ENCODE peak calls at places on chromosomes 4 and X, in seven cellular contexts. B, O, I, A, P, X and Z are unnamed samples.

GRCh38 chrX:49892552-49892951 is 13.3 kb downstream of the USP27X start:
- DNase-seq in I (no peak), A (no peak), X (no peak), P (no peak), O (no peak), B (peak), Z (no peak)

GRCh38 chr4:145843651-145844050 is 95.0 kb downstream of the ZNF827 start:
- DNase-seq in X (no peak), I (no peak), O (no peak), B (no peak), P (no peak), A (no peak), Z (no peak)

GRCh38 chr4:114867291-114867690 is 246.1 kb downstream of the NDST4 start:
- DNase-seq in I (no peak), P (no peak), O (no peak), X (no peak), A (no peak), B (no peak), Z (no peak)

GRCh38 chrX:131650637-131651410 is 107.0 kb downstream of the OR13H1 start:
- DNase-seq in B (no peak), I (no peak), X (no peak), O (no peak), A (no peak), P (no peak), Z (no peak)

GRCh38 chrX:55167124-55167523 is 53.0 kb upstream of the PAGE5 start:
- DNase-seq in P (no peak), O (no peak), X (peak), I (no peak), A (no peak), B (no peak), Z (peak)

GRCh38 chr4:153852501-153852900 is 63.6 kb upstream of the SFRP2 start:
- DNase-seq in A (no peak), O (no peak), I (no peak), B (no peak), X (no peak), P (no peak), Z (no peak)

GRCh38 chr4:137510866-137511265 is 21.4 kb downstream of the PCDH18 start:
- DNase-seq in P (no peak), B (peak), A (no peak), I (no peak), O (peak), X (peak), Z (peak)

GRCh38 chrX:72131317-72132294 is at the start of gene RTL5:
- DNase-seq in A (no peak), I (peak), O (peak), B (peak), P (peak), X (peak), Z (peak)

GRCh38 chrX:39752820-39753219 is 344.9 kb downstream of the BCOR start:
- DNase-seq in A (no peak), B (peak), I (no peak), O (peak), X (peak), P (no peak), Z (no peak)

GRCh38 chr4:76723373-76723772 is 174.6 kb downstream of the SOWAHB start:
- DNase-seq in X (peak), A (no peak), P (no peak), B (no peak), O (peak), I (no peak), Z (peak)

GRCh38 chr4:173252024-173252935 is 81.9 kb downstream of the HMGB2 start:
- DNase-seq in A (peak), P (no peak), I (no peak), X (peak), O (peak), B (peak), Z (peak)

GRCh38 chr4:120062663-120063195 is 3.9 kb downstream of the MAD2L1 start:
- DNase-seq in B (no peak), I (no peak), X (peak), P (no peak), O (peak), A (no peak), Z (no peak)

GRCh38 chr4:16056681-16057400 is 27.0 kb downstream of the PROM1 start:
- DNase-seq in I (no peak), A (no peak), B (peak), P (no peak), O (no peak), X (no peak), Z (no peak)

GRCh38 chr4:83282049-83282535 is 2.5 kb downstream of the COQ2 start:
- DNase-seq in P (no peak), B (peak), A (peak), X (peak), I (peak), O (peak), Z (peak)

GRCh38 chrX:17521871-17522693 is 147.1 kb downstream of the NHS start:
- DNase-seq in X (peak), A (no peak), P (no peak), B (no peak), O (peak), I (no peak), Z (no peak)

GRCh38 chr4:1208970-1209704 is 36.8 kb upstream of the SPON2 start:
- DNase-seq in O (peak), P (peak), I (no peak), A (no peak), B (no peak), X (peak), Z (no peak)

GRCh38 chr4:113869743-113870375 is 108.3 kb upstream of the CAMK2D start:
- DNase-seq in X (peak), A (peak), O (peak), B (no peak), I (no peak), P (no peak), Z (peak)

GRCh38 chr4:142550955-142551354 is 295.1 kb downstream of the INPP4B start:
- DNase-seq in I (no peak), A (no peak), P (no peak), X (peak), B (no peak), O (no peak), Z (no peak)

GRCh38 chrX:124462931-124463330 is 116.6 kb downstream of the SH2D1A start:
- DNase-seq in I (no peak), A (no peak), O (no peak), B (no peak), X (no peak), P (no peak), Z (no peak)

GRCh38 chr4:3176625-3177229 is 72.2 kb upstream of the MSANTD1 start:
- DNase-seq in I (no peak), B (no peak), O (no peak), X (no peak), P (no peak), A (no peak), Z (no peak)

GRCh38 chr4:157564771-157565170 is 344.2 kb downstream of the GRIA2 start:
- DNase-seq in I (no peak), B (no peak), O (no peak), A (no peak), P (no peak), X (no peak), Z (no peak)

GRCh38 chr4:35534946-35535345 is 709.4 kb downstream of the ARAP2 start:
- DNase-seq in O (no peak), I (no peak), X (no peak), B (no peak), P (no peak), A (no peak), Z (no peak)

GRCh38 chr4:56247646-56248045 is 139.6 kb downstream of the AASDH start:
- DNase-seq in B (no peak), X (no peak), I (no peak), A (no peak), O (no peak), P (no peak), Z (no peak)

GRCh38 chr4:162010362-162010761 is 153.4 kb downstream of the FSTL5 start:
- DNase-seq in O (no peak), A (no peak), B (no peak), X (no peak), I (no peak), P (no peak), Z (no peak)

GRCh38 chr4:87971866-87972265 is 3.6 kb upstream of the SPP1 start:
- DNase-seq in I (no peak), X (no peak), A (no peak), P (no peak), B (no peak), O (no peak), Z (no peak)

GRCh38 chr4:61520688-61521160 is 320.6 kb downstream of the ADGRL3 start:
- DNase-seq in O (peak), A (no peak), B (no peak), I (no peak), P (no peak), X (peak), Z (no peak)

GRCh38 chrX:104419211-104419610 is 146.8 kb upstream of the IL1RAPL2 start:
- DNase-seq in I (no peak), X (peak), P (no peak), B (no peak), O (no peak), A (no peak), Z (peak)

GRCh38 chr4:189445613-189446012 is 495.1 kb upstream of the FRG1 start:
- DNase-seq in X (no peak), A (no peak), B (no peak), I (no peak), P (no peak), O (no peak), Z (no peak)

GRCh38 chrX:19840899-19841648 is 46.3 kb downstream of the SH3KBP1 start:
- DNase-seq in O (no peak), X (no peak), A (peak), P (no peak), I (no peak), B (no peak), Z (no peak)

GRCh38 chrX:40012800-40013682 is 84.7 kb downstream of the BCOR start:
- DNase-seq in P (peak), B (peak), O (peak), I (no peak), A (peak), X (peak), Z (peak)

GRCh38 chrX:2284601-2285000 is 216.2 kb downstream of the DHRSX start:
- DNase-seq in I (no peak), X (peak), O (peak), P (no peak), B (no peak), A (no peak), Z (no peak)
- TF ChIP-seq CTCF in I (no peak), X (no peak), O (peak), P (peak), B (no peak), A (no peak), Z (no peak)

DNA sequence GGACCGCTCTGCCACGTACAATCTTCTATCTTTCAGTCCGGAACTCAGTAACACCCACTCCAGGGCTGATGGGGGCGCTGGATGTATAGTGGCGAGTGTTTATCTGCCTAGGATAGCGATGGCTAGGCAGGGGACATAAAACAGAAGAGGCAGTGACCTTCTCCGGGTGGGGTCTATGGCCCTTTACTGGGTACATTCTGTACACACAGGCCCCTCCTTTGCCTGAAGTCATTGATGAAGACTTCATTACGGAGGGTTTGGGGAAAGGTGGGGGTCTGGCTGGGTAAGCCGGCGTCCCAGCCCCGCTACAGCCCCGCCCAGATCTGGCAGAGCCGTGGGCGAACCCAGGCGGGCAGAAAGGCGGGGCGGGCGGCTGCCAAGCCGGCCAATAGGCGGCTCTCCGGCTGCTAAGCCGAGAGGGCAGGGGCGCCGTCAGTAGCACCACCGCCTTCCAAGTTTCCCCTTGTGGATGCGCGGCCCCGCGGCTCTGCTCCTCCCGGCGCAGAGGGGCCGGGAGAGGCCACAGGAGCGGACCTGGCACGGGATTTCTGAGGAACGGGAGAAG is at the start of gene CHST7:
- DNase-seq in A (peak), P (peak), I (peak), B (peak), O (peak), X (peak), Z (peak)
- TF ChIP-seq CTCF in A (peak), P (peak), I (no peak), B (peak), O (peak), X (peak), Z (peak)

DNA sequence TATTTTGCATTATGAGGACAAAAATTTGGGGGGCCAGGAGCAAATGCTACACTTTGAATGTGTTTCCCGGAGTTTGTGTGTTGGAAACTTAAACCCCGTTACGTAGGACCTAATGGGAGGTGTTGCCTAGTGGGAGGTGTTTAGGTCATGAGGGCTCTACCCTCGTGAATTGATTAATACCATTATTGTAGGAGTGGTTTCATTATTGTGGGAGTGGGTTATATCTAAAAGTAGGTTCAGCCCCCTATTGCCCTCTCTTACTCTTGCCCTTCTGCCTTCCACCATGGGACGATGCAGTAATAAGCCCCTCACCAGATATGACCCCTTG is 15.5 kb downstream of the UBA6 start:
- DNase-seq in B (no peak), X (no peak), O (no peak), I (no peak), A (no peak), P (no peak), Z (no peak)
- TF ChIP-seq CTCF in B (no peak), X (no peak), O (no peak), I (no peak), A (no peak), P (no peak), Z (no peak)

GRCh38 chr4:150078996-150079581 is 844 bp downstream of the DCLK2 start:
- DNase-seq in O (peak), A (no peak), I (peak), P (peak), B (peak), X (peak), Z (peak)
- TF ChIP-seq CTCF in O (peak), A (no peak), I (peak), P (peak), B (no peak), X (peak), Z (peak)

GRCh38 chr4:5710962-5711478 is at the start of gene EVC:
- DNase-seq in A (no peak), B (peak), X (peak), O (peak), P (peak), I (peak), Z (peak)
- TF ChIP-seq CTCF in A (no peak), B (no peak), X (no peak), O (peak), P (no peak), I (peak), Z (no peak)

DNA sequence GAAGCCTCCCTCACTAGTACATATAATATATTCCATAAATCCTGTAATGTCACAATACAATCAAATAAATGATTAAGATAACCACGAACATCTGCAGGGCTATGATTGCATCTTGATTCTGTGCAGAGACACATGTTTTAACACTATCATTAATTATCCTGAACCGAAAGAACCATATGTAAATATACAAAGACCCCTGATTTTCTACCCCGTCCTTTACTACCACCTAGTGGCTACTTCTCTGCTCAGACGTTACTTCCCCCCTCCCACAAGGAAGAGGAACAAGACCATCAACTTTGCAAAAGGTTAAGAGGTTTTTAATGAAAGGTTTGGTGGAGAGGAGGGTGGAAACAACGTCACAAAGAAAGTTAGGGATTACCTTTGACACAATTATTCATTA is 134.0 kb downstream of the COL4A6 start:
- DNase-seq in X (peak), I (no peak), A (peak), O (peak), P (no peak), B (peak), Z (no peak)
- TF ChIP-seq CTCF in X (no peak), I (peak), A (peak), O (peak), P (peak), B (peak), Z (peak)

GRCh38 chrX:15241258-15241657 is 28.6 kb downstream of the ASB9 start:
- DNase-seq in A (no peak), X (no peak), P (no peak), I (no peak), B (no peak), O (no peak), Z (no peak)

GRCh38 chrX:15240414-15240813 is 29.5 kb downstream of the ASB9 start:
- DNase-seq in A (no peak), I (no peak), O (no peak), X (no peak), P (no peak), B (no peak), Z (no peak)

GRCh38 chrX:15244421-15244820 is 25.5 kb downstream of the ASB9 start:
- DNase-seq in X (no peak), A (no peak), O (no peak), P (no peak), B (no peak), I (no peak), Z (no peak)

GRCh38 chrX:15245896-15246295 is 24.0 kb downstream of the ASB9 start:
- DNase-seq in P (no peak), A (no peak), B (no peak), X (no peak), O (no peak), I (no peak), Z (no peak)

GRCh38 chrX:15242899-15243555 is 26.9 kb downstream of the ASB9 start:
- DNase-seq in P (no peak), B (peak), I (no peak), X (peak), A (peak), O (peak), Z (peak)
- TF ChIP-seq CTCF in P (peak), B (peak), I (peak), X (peak), A (peak), O (peak), Z (peak)

GRCh38 chr4:102497986-102498385 is 3.2 kb upstream of the NFKB1 start:
- DNase-seq in A (no peak), X (peak), B (no peak), I (no peak), O (no peak), P (no peak), Z (peak)

GRCh38 chr4:102501176-102501634 is at the start of gene NFKB1:
- DNase-seq in B (peak), P (peak), X (peak), A (peak), I (no peak), O (peak), Z (peak)

GRCh38 chr4:102501635-102502382 is 650 bp downstream of the NFKB1 start:
- DNase-seq in B (peak), O (peak), A (peak), I (peak), X (peak), P (peak), Z (peak)

GRCh38 chr4:102503301-102503746 is 2.2 kb downstream of the NFKB1 start:
- DNase-seq in A (peak), I (no peak), O (no peak), B (no peak), P (no peak), X (no peak), Z (no peak)

DNA sequence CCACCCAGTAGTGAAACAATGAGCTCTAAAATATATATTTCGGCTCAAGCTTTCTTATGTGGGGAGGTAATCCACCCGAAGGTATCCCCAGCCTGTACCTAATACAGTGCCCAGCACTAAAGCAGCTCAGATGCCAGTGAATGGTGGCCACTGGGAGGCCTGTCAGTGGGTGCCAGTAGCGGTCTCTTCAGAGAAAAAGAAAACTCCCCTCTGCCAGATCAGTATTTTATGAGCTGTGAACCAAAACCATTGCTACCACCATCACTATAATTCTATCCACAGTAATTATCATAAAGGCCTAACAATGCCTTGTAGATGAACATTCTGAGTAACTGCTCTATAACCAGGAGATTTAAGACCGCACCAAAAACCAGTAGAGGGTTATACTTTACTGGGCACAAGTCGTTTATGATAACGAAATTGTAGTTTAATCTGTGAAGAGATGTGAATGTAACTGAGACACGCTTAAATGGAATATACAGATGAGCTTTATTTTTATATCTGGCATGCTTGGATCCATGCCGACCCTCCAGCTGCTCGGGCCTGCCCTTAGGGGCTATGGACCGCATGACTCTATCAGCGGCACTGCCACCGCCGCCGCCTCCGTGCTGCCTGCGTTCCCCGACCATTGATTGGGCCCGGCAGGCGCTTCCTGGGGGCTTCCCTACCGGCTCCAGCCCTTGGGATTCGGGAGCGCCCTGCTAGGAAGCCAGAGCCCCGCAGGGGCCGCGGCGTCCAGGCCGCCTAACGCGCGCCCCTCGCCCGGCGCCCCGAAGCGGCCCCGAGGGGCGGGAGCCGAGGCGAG is 586 bp upstream of the NFKB1 start:
- DNase-seq in O (peak), A (peak), P (peak), X (peak), B (peak), I (peak), Z (peak)
- TF ChIP-seq CTCF in O (no peak), A (peak), P (no peak), X (no peak), B (no peak), I (no peak), Z (no peak)